ENCODE peak calls at places on chromosome 4, in four cellular contexts. S is GM12891, Y is GM12878, I is K562. M is an unnamed sample.
A peak's percentile ranks its signal among the peaks of the same experiment; 100 is the strongest.

GRCh38 chr4:132498215-132498614 is 650.9 kb upstream of the PCDH10 start:
- DNase-seq in S (no peak), Y (no peak), I (no peak), M (no peak)

GRCh38 chr4:32147446-32148064 is 1427.4 kb downstream of the PCDH7 start:
- DNase-seq in S (no peak), Y (no peak), I (no peak), M (no peak)

GRCh38 chr4:150256841-150257273 is 178.6 kb downstream of the DCLK2 start:
- DNase-seq in S (no peak), Y (no peak), I (no peak), M (peak; percentile 39)

GRCh38 chr4:38905657-38906398 is 38.2 kb downstream of the FAM114A1 start:
- DNase-seq in S (no peak), Y (no peak), I (peak; percentile 33), M (no peak)

GRCh38 chr4:181294421-181294820 is 948.8 kb upstream of the TENM3 start:
- DNase-seq in S (no peak), Y (no peak), I (no peak), M (no peak)

GRCh38 chr4:165318982-165319381 is 8.5 kb upstream of the MSMO1 start:
- DNase-seq in S (no peak), Y (no peak), I (no peak), M (no peak)

GRCh38 chr4:159768011-159768410 is 665.1 kb downstream of the RAPGEF2 start:
- DNase-seq in S (no peak), Y (no peak), I (no peak), M (no peak)

GRCh38 chr4:80005863-80006262 is 67.2 kb downstream of the ANTXR2 start:
- DNase-seq in S (no peak), Y (no peak), I (peak; percentile 75), M (no peak)

GRCh38 chr4:189823611-189824010 is 117.1 kb upstream of the FRG1 start:
- DNase-seq in S (no peak), Y (no peak), I (no peak), M (no peak)

GRCh38 chr4:14994242-14994641 is 8.0 kb upstream of the CPEB2 start:
- DNase-seq in S (no peak), Y (no peak), I (peak; percentile 42), M (no peak)

GRCh38 chr4:1345905-1346780 is 865 bp upstream of the UVSSA start:
- DNase-seq in S (peak; percentile 65), Y (no peak), I (peak; percentile 72), M (peak; percentile 69)
- TF ChIP-seq POLR2AphosphoS5 in S (no peak), Y (no peak), I (no peak), M (peak; percentile 18)

DNA sequence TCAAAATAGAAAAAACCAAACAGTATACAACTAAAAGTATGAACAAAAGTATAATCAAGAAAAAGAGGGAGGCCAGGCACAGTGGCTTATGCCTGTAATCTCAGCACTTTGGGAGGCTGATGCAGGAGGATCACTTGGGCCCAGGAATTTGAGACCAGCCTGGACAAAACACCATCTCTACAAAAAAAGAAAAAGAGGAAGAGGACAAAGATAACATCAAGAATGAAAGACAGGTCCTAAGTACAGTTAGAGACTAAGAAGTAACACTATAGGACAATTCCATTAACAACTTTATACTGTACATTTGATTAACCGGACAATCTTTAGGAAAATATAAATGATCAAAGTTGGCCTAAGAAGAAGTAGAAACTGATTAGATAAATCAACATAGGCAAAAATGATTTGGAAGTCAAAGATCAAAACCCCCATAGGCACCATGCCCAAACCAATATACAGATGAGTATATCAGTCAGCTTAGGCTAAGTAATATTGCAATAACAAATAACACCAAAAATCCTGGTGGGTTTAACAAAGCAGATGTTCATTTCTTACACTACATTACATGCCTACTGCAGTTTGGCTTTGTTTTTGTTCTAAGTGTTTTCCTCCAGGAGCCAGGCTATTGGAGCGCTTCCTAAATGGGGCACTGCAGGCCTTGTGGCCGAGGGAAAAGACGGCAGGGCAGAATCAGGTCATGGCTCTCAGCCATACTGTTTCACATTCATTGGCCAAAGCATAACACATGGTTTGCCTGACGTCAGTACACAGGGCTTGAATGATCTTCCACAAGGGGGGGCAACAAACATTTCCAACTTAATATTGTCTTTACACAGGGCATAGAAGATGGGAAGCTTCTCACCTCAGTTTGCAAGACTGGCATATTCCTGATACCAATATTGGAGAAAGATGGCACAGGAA is 42.2 kb upstream of the HGFAC start:
- DNase-seq in S (no peak), Y (no peak), I (peak; percentile 63), M (no peak)
- TF ChIP-seq SPI1 in S (no peak), Y (no peak), I (peak; percentile 84), M (peak; percentile 78)

GRCh38 chr4:10048931-10049655 is 27.8 kb upstream of the SLC2A9 start:
- DNase-seq in S (no peak), Y (no peak), I (no peak), M (no peak)

GRCh38 chr4:10050171-10051120 is 29.1 kb upstream of the SLC2A9 start:
- DNase-seq in S (no peak), Y (no peak), I (no peak), M (no peak)

GRCh38 chr4:10041036-10041435 is 19.7 kb upstream of the SLC2A9 start:
- DNase-seq in S (no peak), Y (no peak), I (no peak), M (no peak)

GRCh38 chr4:10047967-10048366 is 26.7 kb upstream of the SLC2A9 start:
- DNase-seq in S (no peak), Y (no peak), I (no peak), M (no peak)

GRCh38 chr4:10045481-10045880 is 24.2 kb upstream of the SLC2A9 start:
- DNase-seq in S (no peak), Y (no peak), I (no peak), M (no peak)
- TF ChIP-seq POLR2AphosphoS5 in S (no peak), Y (no peak), I (no peak), M (no peak)

GRCh38 chr4:6855692-6856297 is 53.8 kb upstream of the TBC1D14 start:
- DNase-seq in S (no peak), Y (peak; percentile 94), I (peak; percentile 60), M (no peak)
- TF ChIP-seq SPI1 in S (no peak), Y (no peak), I (no peak), M (no peak)

DNA sequence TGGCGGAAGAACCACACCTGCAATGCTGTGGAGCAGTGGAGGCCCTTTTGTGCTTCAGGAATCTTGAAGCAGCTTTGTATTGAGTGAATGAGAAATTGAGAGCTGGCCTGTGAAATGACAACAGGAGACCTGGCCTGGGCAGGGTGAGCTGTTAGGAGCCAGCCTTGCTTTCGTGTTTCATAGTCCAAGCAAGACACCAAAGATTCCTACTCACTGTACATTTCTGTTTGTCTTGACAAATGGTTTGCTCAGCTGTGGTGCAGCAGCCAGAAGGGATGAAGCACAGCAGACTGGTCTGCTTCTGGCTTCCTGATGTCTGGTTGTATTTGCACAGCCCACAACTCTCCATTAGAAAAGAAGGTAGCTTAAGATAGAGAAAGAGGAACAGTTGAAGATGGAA is 96.5 kb downstream of the GATB start:
- DNase-seq in S (no peak), Y (no peak), I (no peak), M (no peak)
- TF ChIP-seq POLR2AphosphoS5 in S (no peak), Y (no peak), I (no peak), M (no peak)

GRCh38 chr4:141041021-141041476 is 92.2 kb downstream of the RNF150 start:
- DNase-seq in S (no peak), Y (no peak), I (no peak), M (no peak)

GRCh38 chr4:141037441-141037840 is 95.8 kb downstream of the RNF150 start:
- DNase-seq in S (no peak), Y (no peak), I (no peak), M (no peak)

GRCh38 chr4:141039156-141039555 is 94.1 kb downstream of the RNF150 start:
- DNase-seq in S (no peak), Y (no peak), I (no peak), M (no peak)

GRCh38 chr4:141038428-141038827 is 94.8 kb downstream of the RNF150 start:
- DNase-seq in S (no peak), Y (no peak), I (no peak), M (no peak)

GRCh38 chr4:141036786-141037185 is 96.5 kb downstream of the RNF150 start:
- DNase-seq in S (no peak), Y (no peak), I (no peak), M (no peak)
- TF ChIP-seq SPI1 in S (no peak), Y (no peak), I (no peak), M (no peak)

DNA sequence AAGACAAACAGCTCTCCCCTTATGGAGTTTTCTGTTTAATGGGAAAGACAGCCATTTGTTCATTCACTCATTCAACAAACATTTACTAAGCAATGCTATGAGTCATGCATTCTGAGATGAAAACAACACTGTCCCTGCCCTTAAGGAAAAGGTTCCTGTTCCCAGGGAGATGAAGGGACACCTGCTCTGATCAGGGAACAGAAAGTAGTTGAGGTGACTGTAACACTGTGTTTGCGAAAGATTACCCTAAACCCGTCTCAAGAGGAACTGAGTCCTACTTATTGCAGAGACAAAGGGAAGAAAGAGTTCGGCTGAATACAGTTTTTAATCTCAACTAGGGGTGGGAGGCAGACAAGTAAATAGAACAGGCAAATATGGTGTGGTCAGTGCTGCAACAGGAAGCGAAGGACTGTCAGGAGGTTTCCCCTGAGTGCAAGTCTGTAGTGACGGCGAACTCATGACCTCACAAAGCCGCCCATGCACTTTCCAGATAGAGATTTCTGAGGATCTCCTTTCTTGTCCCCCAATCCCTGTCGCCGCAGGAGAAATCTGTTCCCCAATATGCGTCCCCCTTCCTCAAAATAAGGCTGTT is 712 bp downstream of the STX18 start:
- DNase-seq in S (peak; percentile 29), Y (peak; percentile 36), I (peak; percentile 57), M (peak; percentile 94)
- TF ChIP-seq POLR2AphosphoS5 in S (no peak), Y (no peak), I (no peak), M (no peak)

GRCh38 chr4:8915201-8916200 is 43.9 kb upstream of the HMX1 start:
- DNase-seq in S (peak; percentile 5), Y (no peak), I (no peak), M (no peak)

GRCh38 chr4:8916914-8917305 is 45.3 kb upstream of the HMX1 start:
- DNase-seq in S (peak; percentile 2), Y (no peak), I (no peak), M (no peak)

GRCh38 chr4:8916251-8916913 is 44.7 kb upstream of the HMX1 start:
- DNase-seq in S (peak; percentile 5), Y (no peak), I (no peak), M (no peak)

GRCh38 chr4:8917868-8918783 is 46.5 kb upstream of the HMX1 start:
- DNase-seq in S (peak; percentile 79), Y (no peak), I (peak; percentile 48), M (peak; percentile 11)

GRCh38 chr4:8917321-8917811 is 45.7 kb upstream of the HMX1 start:
- DNase-seq in S (no peak), Y (no peak), I (no peak), M (no peak)
- TF ChIP-seq SPI1 in S (no peak), Y (no peak), I (no peak), M (no peak)

DNA sequence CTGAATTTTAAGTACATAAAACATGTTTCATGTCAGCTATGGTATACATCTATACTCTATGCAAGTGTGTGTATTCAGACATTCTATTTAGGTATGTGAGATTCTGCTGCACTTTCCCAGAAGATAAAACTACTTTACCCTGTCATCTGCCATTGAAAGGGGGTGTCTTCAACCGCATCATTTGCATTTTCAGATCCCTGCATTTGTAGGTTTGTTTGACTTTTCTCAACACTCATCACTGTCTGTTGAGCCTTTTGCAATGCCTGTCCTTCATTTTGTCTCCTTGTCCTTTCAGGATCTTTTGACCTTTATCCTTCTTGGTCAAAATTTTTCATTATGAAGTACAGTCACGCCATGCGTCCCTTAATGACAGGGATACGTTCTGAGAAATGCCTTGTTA is 103.5 kb downstream of the TMA16 start:
- DNase-seq in S (no peak), Y (peak; percentile 60), I (no peak), M (no peak)
- TF ChIP-seq POLR2AphosphoS5 in S (no peak), Y (no peak), I (no peak), M (no peak)